ENCODE peak calls at places on chromosome 13, in seven cellular contexts. I, B, G, H, U, J and Y are unnamed samples.

GRCh38 chr13:50796463-50796862 is 47.0 kb downstream of the DLEU7 start:
- DNase-seq in G (no peak), U (no peak), B (no peak), I (no peak), J (no peak), H (no peak), Y (no peak)

GRCh38 chr13:30334663-30335386 is 27.5 kb upstream of the KATNAL1 start:
- DNase-seq in B (no peak), J (peak; percentile 25), H (peak; percentile 44), I (no peak), U (no peak), G (no peak), Y (peak; percentile 16)

GRCh38 chr13:109130093-109130835 is 500.9 kb downstream of the MYO16 start:
- DNase-seq in B (no peak), I (no peak), U (no peak), J (no peak), H (no peak), G (no peak), Y (no peak)

GRCh38 chr13:94369862-94370491 is 109.5 kb downstream of the DCT start:
- DNase-seq in J (no peak), U (no peak), I (no peak), B (peak; percentile 18), H (no peak), G (no peak), Y (no peak)

GRCh38 chr13:20711301-20712044 is 8.0 kb downstream of the IL17D start:
- DNase-seq in U (no peak), B (no peak), J (peak; percentile 22), H (no peak), I (no peak), G (no peak), Y (no peak)

GRCh38 chr13:42048323-42048624 is 174 bp upstream of the DGKH start:
- DNase-seq in I (no peak), J (no peak), G (no peak), H (no peak), B (no peak), U (no peak), Y (no peak)

GRCh38 chr13:51370116-51370515 is 30.6 kb downstream of the SERPINE3 start:
- DNase-seq in I (no peak), U (no peak), H (no peak), J (no peak), B (no peak), G (peak; percentile 17), Y (peak; percentile 30)

GRCh38 chr13:111212517-111212873 is 97.4 kb downstream of the ARHGEF7 start:
- DNase-seq in B (no peak), G (no peak), H (no peak), U (no peak), J (no peak), I (no peak), Y (no peak)

GRCh38 chr13:24998433-24998832 is 97.5 kb upstream of the PABPC3 start:
- DNase-seq in H (no peak), U (no peak), I (no peak), B (no peak), J (no peak), G (no peak), Y (no peak)

GRCh38 chr13:81872581-81872980 is 1531.7 kb upstream of the SPRY2 start:
- DNase-seq in J (no peak), G (no peak), I (no peak), H (peak; percentile 43), B (no peak), U (no peak), Y (no peak)
- TF ChIP-seq CTCF in J (no peak), G (no peak), I (no peak), H (peak; percentile 59), B (no peak), U (no peak), Y (no peak)

GRCh38 chr13:99967498-99967883 is 4.1 kb downstream of the ZIC5 start:
- DNase-seq in G (no peak), U (no peak), I (no peak), H (no peak), B (no peak), J (no peak), Y (no peak)
- H3K4me3 ChIP-seq in G (no peak overlapping the region), U (no peak overlapping the region), I (no peak overlapping the region), H (no peak overlapping the region), B (no peak overlapping the region), J (peak overlapping the region; percentile 95), Y (no peak overlapping the region)

DNA sequence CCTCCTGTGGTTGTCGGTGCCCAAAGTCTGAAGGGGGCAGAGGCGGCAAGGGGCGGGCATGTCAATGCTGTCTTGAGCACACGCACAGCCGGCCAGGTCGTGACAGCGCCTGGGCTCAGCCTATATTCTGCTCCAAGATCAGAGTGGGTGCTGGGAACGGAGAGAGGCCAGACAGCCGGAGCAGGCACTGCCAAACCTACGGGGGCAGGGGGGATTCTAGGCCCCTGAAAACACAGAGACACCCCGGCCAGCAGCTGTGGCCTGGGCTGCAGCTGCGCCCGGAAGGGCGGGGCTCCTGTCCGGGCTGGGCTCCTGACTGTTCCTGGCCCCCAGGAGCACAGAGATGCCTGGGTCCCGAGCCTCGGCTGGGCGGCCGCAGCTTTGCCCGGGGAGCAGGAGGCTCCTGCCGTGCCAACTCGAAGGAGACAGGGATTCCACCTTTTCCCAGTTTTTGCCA is 2662.9 kb upstream of the PCDH20 start:
- DNase-seq in J (no peak), B (no peak), I (no peak), G (no peak), U (no peak), H (no peak), Y (no peak)
- TF ChIP-seq CTCF in J (no peak), B (no peak), I (no peak), G (no peak), U (no peak), H (no peak), Y (no peak)

GRCh38 chr13:40980466-40980865 is 38.6 kb downstream of the ELF1 start:
- DNase-seq in G (no peak), I (no peak), U (no peak), J (no peak), B (no peak), H (no peak), Y (no peak)

GRCh38 chr13:40981949-40982348 is 37.2 kb downstream of the ELF1 start:
- DNase-seq in J (no peak), G (no peak), I (no peak), H (no peak), U (no peak), B (no peak), Y (no peak)

GRCh38 chr13:40982772-40983171 is 36.3 kb downstream of the ELF1 start:
- DNase-seq in B (peak; percentile 24), G (no peak), U (no peak), I (no peak), J (no peak), H (no peak), Y (peak; percentile 9)

GRCh38 chr13:40981361-40981760 is 37.8 kb downstream of the ELF1 start:
- DNase-seq in J (no peak), B (no peak), U (no peak), G (no peak), I (no peak), H (no peak), Y (no peak)

DNA sequence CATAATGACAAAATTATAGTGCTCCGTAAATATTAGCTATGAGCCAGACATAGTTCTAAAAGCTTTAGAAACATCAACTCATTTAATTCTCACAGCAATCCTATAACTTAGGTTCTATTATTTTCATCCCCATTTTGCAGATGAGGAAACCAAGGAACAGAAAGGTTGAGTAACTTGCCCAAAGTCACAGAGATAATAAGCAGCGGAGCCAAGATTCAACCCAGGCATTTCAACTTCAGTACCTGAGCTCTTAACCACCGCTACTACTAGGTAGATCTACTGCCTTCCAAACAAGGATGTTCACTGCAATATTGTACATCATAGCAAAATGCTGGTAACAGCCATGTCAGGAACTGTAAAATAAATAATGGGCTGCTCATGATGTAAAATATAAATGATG is 39.9 kb downstream of the ELF1 start:
- DNase-seq in G (no peak), J (no peak), B (no peak), I (no peak), H (no peak), U (no peak), Y (no peak)
- H3K4me3 ChIP-seq in G (no peak overlapping the region), J (no peak overlapping the region), B (no peak overlapping the region), I (peak overlapping the region; percentile 53), H (no peak overlapping the region), U (peak overlapping the region; percentile 44), Y (no peak overlapping the region)

DNA sequence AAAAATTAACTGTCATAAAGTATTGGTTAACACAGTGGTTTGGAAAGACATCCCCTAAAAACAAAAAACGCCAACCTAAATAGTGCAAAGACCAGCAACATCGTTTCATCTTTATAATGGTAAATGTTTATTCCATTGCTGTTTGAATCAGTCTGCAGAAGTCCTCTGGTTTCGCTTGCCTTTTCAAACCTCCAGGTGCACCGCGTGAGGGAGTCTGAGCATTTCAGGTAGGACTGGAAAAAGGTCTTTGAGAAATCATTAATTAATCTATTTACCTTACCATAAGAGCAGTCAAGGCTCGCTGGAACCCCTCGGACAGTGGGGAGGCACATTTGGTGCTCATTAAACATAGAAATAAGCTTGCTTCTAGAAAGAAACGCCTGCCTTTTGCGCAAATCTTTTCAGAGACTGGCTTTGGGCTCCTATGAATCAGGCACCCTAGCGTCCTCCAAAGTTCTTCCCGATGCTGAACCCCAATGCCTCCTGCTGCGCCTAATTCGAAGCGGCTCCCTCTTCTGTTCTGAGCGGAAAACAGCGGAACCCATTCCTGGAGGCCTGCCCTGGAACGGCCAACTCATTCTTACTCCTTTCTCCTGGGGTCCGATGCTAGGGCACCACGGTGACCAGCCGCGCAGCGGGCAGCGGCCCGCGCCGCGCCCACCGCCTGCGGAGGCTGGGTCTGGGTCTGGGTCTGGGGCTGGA is 942 bp upstream of the MTUS2 start:
- DNase-seq in I (no peak), H (peak; percentile 6), B (no peak), U (no peak), G (no peak), J (peak; percentile 10), Y (peak; percentile 68)
- TF ChIP-seq CTCF in I (no peak), H (peak; percentile 6), B (no peak), U (no peak), G (no peak), J (no peak), Y (no peak)

GRCh38 chr13:46639033-46639981 is 86.3 kb downstream of the LRCH1 start:
- DNase-seq in B (no peak), H (no peak), U (no peak), G (no peak), J (no peak), I (no peak), Y (no peak)

GRCh38 chr13:46643165-46643777 is 90.3 kb downstream of the LRCH1 start:
- DNase-seq in I (no peak), U (no peak), J (no peak), H (no peak), G (no peak), B (no peak), Y (no peak)

GRCh38 chr13:46641274-46642081 is 88.5 kb downstream of the LRCH1 start:
- DNase-seq in J (no peak), I (peak; percentile 35), U (no peak), B (peak; percentile 23), H (no peak), G (no peak), Y (no peak)

GRCh38 chr13:46640843-46641242 is 87.9 kb downstream of the LRCH1 start:
- DNase-seq in G (no peak), B (no peak), I (no peak), J (no peak), H (peak; percentile 37), U (no peak), Y (peak; percentile 37)

GRCh38 chr13:46642254-46642653 is 89.3 kb downstream of the LRCH1 start:
- DNase-seq in H (no peak), J (no peak), I (no peak), G (no peak), U (no peak), B (no peak), Y (no peak)
- H3K4me3 ChIP-seq in H (no peak overlapping the region), J (no peak overlapping the region), I (no peak overlapping the region), G (no peak overlapping the region), U (peak overlapping the region; percentile 36), B (no peak overlapping the region), Y (no peak overlapping the region)